ENCODE peak calls at places on chromosomes 11 and 22, in ten cellular contexts. J is IMR-90, O is heart left ventricle, C is breast epithelium, N is tibial nerve, Z is ovary, A is GM12891, Y is sigmoid colon, L is uterus, S is A549. Q is an unnamed sample.

GRCh38 chr11:4118107-4118506 is 23.5 kb downstream of the RRM1 start:
- DNase-seq in N (no peak), L (no peak), Y (no peak), C (no peak), O (no peak), S (no peak), J (peak; percentile 63), Z (no peak), A (no peak), Q (no peak)

GRCh38 chr11:109196016-109196415 is 226.0 kb upstream of the C11orf87 start:
- DNase-seq in C (no peak), Y (no peak), Z (no peak), S (no peak), A (no peak), O (no peak), J (peak; percentile 3), L (no peak), N (no peak), Q (no peak)

GRCh38 chr22:42434283-42434682 is 2.1 kb upstream of the NFAM1 start:
- DNase-seq in A (no peak), Y (peak; percentile 77), O (peak; percentile 61), L (no peak), N (no peak), C (no peak), J (no peak), Z (peak; percentile 61), S (no peak), Q (no peak)

GRCh38 chr11:8247312-8247711 is 16.4 kb downstream of the LMO1 start:
- DNase-seq in Y (no peak), Z (no peak), N (no peak), A (no peak), L (no peak), S (no peak), O (no peak), C (no peak), J (no peak), Q (peak; percentile 17)

GRCh38 chr11:82731691-82732277 is 1.9 kb downstream of the FAM181B start:
- DNase-seq in A (no peak), S (no peak), O (no peak), J (no peak), L (no peak), Y (no peak), Z (no peak), C (no peak), N (no peak), Q (no peak)

GRCh38 chr11:32050256-32050655 is 40.6 kb upstream of the RCN1 start:
- DNase-seq in L (no peak), C (no peak), O (no peak), N (no peak), S (no peak), Y (no peak), J (no peak), A (no peak), Z (no peak), Q (no peak)

GRCh38 chr22:22871536-22872278 is 15.9 kb upstream of the IGLL5 start:
- DNase-seq in S (no peak), N (no peak), A (no peak), J (no peak), Y (no peak), Z (no peak), C (no peak), L (no peak), O (no peak), Q (no peak)

GRCh38 chr22:35839811-35840739 is 122.4 kb downstream of the APOL5 start:
- DNase-seq in Z (peak; percentile 87), O (peak; percentile 91), J (peak; percentile 98), L (peak; percentile 94), C (peak; percentile 68), N (peak; percentile 63), Y (peak; percentile 94), A (no peak), S (peak; percentile 97), Q (peak; percentile 60)

GRCh38 chr11:17547051-17547577 is at the start of gene OTOG:
- DNase-seq in C (no peak), A (no peak), Y (no peak), S (no peak), L (no peak), O (no peak), J (no peak), Z (no peak), N (no peak), Q (no peak)

GRCh38 chr11:96256213-96256580 is 86.8 kb downstream of the MAML2 start:
- DNase-seq in O (no peak), C (no peak), Y (no peak), A (no peak), J (no peak), L (no peak), Z (no peak), S (no peak), N (no peak), Q (no peak)

GRCh38 chr11:65338680-65339079 is 5.0 kb downstream of the DPF2 start:
- DNase-seq in Y (no peak), S (no peak), J (no peak), N (no peak), Z (no peak), C (no peak), O (no peak), L (no peak), A (no peak), Q (no peak)

GRCh38 chr11:97908354-97908753 is 1112.4 kb upstream of the CNTN5 start:
- DNase-seq in N (no peak), C (no peak), J (no peak), Y (no peak), S (no peak), L (no peak), Z (no peak), A (no peak), O (no peak), Q (no peak)

GRCh38 chr11:75763846-75764245 is 4.7 kb upstream of the DGAT2 start:
- DNase-seq in L (no peak), J (no peak), O (no peak), Z (no peak), C (no peak), Y (no peak), N (no peak), S (no peak), A (no peak), Q (no peak)

GRCh38 chr11:67031791-67032561 is 9.0 kb downstream of the SYT12 start:
- DNase-seq in Y (no peak), O (no peak), C (no peak), N (no peak), A (no peak), J (peak; percentile 80), Z (no peak), L (no peak), S (no peak), Q (no peak)

GRCh38 chr11:78080818-78081495 is 1.3 kb upstream of the NDUFC2 start:
- DNase-seq in N (no peak), Y (no peak), C (peak; percentile 5), L (no peak), O (no peak), A (no peak), S (no peak), Z (no peak), J (peak; percentile 73), Q (peak; percentile 39)

GRCh38 chr11:129278586-129279319 is 86.6 kb upstream of the ARHGAP32 start:
- DNase-seq in L (no peak), O (no peak), A (peak; percentile 10), N (no peak), J (no peak), Z (peak; percentile 55), C (no peak), Y (no peak), S (no peak), Q (peak; percentile 42)
- TF ChIP-seq POLR2A in L (no peak), O (no peak), A (no peak), N (no peak), J (no peak), Z (no peak), C (no peak), Y (no peak), S (no peak), Q (no peak)

GRCh38 chr22:37199103-37199838 is 11.2 kb upstream of the C1QTNF6 start:
- DNase-seq in Y (peak; percentile 99), A (peak; percentile 97), N (peak; percentile 98), S (peak; percentile 97), C (peak; percentile 99), J (peak; percentile 96), Z (peak; percentile 100), O (peak; percentile 99), L (peak; percentile 98), Q (peak; percentile 98)
- TF ChIP-seq POLR2A in Y (peak; percentile 99), A (peak; percentile 71), N (peak; percentile 99), S (peak; percentile 73), C (peak; percentile 99), J (peak; percentile 72), Z (peak; percentile 93), O (peak; percentile 97), L (peak; percentile 99), Q (peak; percentile 99)

DNA sequence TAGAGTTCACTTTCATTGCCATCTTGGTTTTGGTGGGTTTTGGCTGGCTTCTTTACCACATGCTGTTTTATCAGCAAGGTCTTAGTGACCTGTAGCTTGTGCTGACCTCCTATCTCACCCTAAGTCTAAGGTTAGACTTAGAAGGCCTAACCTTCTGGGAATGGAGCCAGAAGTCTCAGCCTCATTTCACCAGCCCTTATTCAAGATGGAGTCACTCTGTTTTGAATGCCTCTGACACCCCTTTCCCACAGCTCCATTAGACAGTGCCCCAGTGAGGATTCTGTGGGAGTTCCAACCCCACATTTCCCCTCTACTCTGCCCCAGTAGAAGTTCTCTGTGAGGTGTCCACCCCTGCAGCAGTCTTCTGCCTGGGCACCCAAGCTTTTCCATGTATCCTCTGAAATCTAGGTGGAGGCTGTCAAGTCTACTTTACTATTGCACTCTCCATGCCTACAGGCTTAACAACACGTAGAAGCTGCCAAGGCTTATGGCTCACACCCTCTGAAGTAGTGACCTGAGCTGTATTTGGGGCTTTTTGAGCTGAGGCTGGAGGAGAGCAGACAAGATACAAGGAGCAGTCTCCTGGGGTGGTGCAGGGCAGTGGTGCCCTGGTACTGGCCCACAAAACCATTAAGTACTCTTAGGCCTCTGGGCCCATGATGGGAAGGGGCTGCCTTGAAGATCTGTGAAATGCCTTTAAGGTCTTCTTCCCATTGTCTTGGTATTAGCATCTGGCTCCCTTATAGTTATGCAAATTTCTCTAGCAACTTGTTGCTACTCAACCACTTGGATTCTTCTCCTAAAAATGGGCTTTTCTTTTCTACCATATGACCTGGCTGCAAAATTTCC is 65.9 kb upstream of the SC5D start:
- DNase-seq in J (no peak), N (no peak), A (no peak), C (no peak), S (no peak), O (no peak), Y (no peak), L (no peak), Z (no peak), Q (no peak)
- TF ChIP-seq POLR2A in J (no peak), N (no peak), A (peak; percentile 80), C (no peak), S (no peak), O (no peak), Y (no peak), L (no peak), Z (no peak), Q (no peak)

DNA sequence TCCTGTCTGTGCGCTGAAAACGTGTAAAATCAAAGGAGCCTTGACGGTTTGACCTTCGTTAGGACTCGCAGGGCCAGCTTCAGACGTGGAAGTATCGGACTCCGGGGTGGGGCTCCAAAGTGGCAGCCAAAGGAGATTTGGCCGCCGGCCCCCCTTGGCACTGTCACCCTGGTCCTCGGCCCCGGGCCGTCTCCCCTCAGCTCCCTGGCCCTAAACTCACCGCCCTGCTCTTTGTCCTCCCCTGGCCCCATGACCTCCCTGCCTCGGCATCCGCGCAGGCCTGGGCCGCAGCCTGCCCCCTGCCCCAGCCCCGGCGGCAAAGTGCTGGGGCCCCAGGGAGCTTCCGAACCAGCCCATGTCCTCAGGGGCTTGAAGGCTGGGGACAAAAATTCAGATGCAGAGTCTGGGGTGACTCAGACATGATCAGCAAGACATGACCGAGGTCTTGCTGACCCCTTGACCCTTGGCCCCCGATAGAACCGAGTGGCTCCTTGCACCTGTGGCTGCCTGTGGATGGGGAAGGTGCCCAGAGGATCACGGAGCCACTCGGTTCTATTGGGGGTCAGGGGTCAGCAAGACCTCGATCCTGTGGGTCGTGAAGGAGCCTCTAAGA is 6.9 kb upstream of the PHRF1 start:
- DNase-seq in S (no peak), A (no peak), C (no peak), Z (peak; percentile 75), L (no peak), Y (no peak), O (peak; percentile 78), J (no peak), N (no peak), Q (no peak)
- TF ChIP-seq POLR2A in S (no peak), A (no peak), C (no peak), Z (no peak), L (no peak), Y (no peak), O (no peak), J (no peak), N (no peak), Q (no peak)

Q was measured in erythroblast.